ENCODE peak calls at places on chromosomes 6 and 20, in four cellular contexts. L, S, E and R are unnamed samples.

GRCh38 chr20:46022411-46023147 is 6.4 kb upstream of the SLC12A5 start:
- DNase-seq in L (no peak), S (peak; percentile 70), E (no peak), R (no peak)

GRCh38 chr20:19022791-19023448 is 189.5 kb upstream of the SLC24A3 start:
- DNase-seq in L (no peak), S (no peak), E (no peak), R (no peak)

GRCh38 chr6:34462561-34462971 is 3.3 kb upstream of the PACSIN1 start:
- DNase-seq in L (no peak), S (peak; percentile 73), E (no peak), R (no peak)

GRCh38 chr6:99177736-99178135 is 171.7 kb downstream of the FAXC start:
- DNase-seq in L (no peak), S (no peak), E (no peak), R (no peak)

GRCh38 chr20:1119128-1119505 is 715 bp downstream of the PSMF1 start:
- DNase-seq in L (no peak), S (peak; percentile 7), E (no peak), R (no peak)

GRCh38 chr6:113944701-113945100 is 26.2 kb downstream of the HDAC2 start:
- DNase-seq in L (no peak), S (no peak), E (no peak), R (no peak)

GRCh38 chr20:33821270-33821836 is 10.2 kb downstream of the CHMP4B start:
- DNase-seq in L (no peak), S (no peak), E (no peak), R (no peak)

GRCh38 chr20:34573541-34573940 is 15.0 kb downstream of the MAP1LC3A start:
- DNase-seq in L (no peak), S (no peak), E (no peak), R (no peak)

GRCh38 chr20:49186535-49187329 is 1.4 kb downstream of the STAU1 start:
- DNase-seq in L (no peak), S (peak; percentile 37), E (peak; percentile 8), R (no peak)

GRCh38 chr20:51128198-51128597 is 105.3 kb upstream of the KCNG1 start:
- DNase-seq in L (no peak), S (no peak), E (peak; percentile 66), R (peak; percentile 30)

GRCh38 chr20:32487381-32487780 is 97.8 kb downstream of the NOL4L start:
- DNase-seq in L (no peak), S (no peak), E (no peak), R (no peak)